ENCODE peak calls at places on chromosomes 4 and X, in eight cellular contexts. A is Kasumi-1; L is upper lobe of right lung; G is activated CD4-positive, alpha-beta T cell treated with anti-CD3 and anti-CD28 coated beads, Interleukin-2, amount 50 U/mL, for 1 hour; J is skeletal muscle cell; U is MCF 10A; K is HepG2; O is astrocyte. M is an unnamed sample.
A peak's percentile ranks its signal among the peaks of the same experiment; 100 is the strongest.

GRCh38 chrX:98067611-98068010 is 1183.9 kb downstream of the RPA4 start:
- DNase-seq in A (no peak), L (no peak), G (no peak), J (no peak), U (peak; percentile 24), K (no peak), O (peak; percentile 33), M (no peak)

GRCh38 chr4:65968873-65969272 is 298.6 kb upstream of the EPHA5 start:
- DNase-seq in A (no peak), L (no peak), G (no peak), J (no peak), U (no peak), K (peak; percentile 10), O (peak; percentile 71), M (no peak)

GRCh38 chr4:20626326-20626725 is 73.9 kb upstream of the PACRGL start:
- DNase-seq in A (no peak), L (no peak), G (no peak), J (no peak), U (no peak), K (no peak), O (no peak), M (no peak)

GRCh38 chr4:33411182-33411581 is 2691.0 kb downstream of the PCDH7 start:
- DNase-seq in A (peak; percentile 85), L (no peak), G (no peak), J (peak; percentile 14), U (no peak), K (no peak), O (peak; percentile 29), M (peak; percentile 81)

GRCh38 chr4:119041951-119042560 is 93.6 kb upstream of the MYOZ2 start:
- DNase-seq in A (peak; percentile 82), L (no peak), G (peak; percentile 37), J (no peak), U (peak; percentile 86), K (peak; percentile 66), O (peak; percentile 49), M (peak; percentile 79)

GRCh38 chrX:49701323-49701722 is 5.5 kb upstream of the PAGE1 start:
- DNase-seq in A (no peak), L (no peak), G (no peak), J (no peak), U (no peak), K (no peak), O (no peak), M (no peak)

GRCh38 chr4:42750831-42751230 is 93.9 kb upstream of the ATP8A1 start:
- DNase-seq in A (no peak), L (no peak), G (no peak), J (no peak), U (no peak), K (no peak), O (no peak), M (no peak)

GRCh38 chr4:42612898-42613297 is 44.0 kb downstream of the ATP8A1 start:
- DNase-seq in A (no peak), L (no peak), G (no peak), J (no peak), U (no peak), K (no peak), O (no peak), M (no peak)

GRCh38 chr4:186069734-186070133 is 778 bp downstream of the TLR3 start:
- DNase-seq in A (no peak), L (no peak), G (no peak), J (no peak), U (peak; percentile 30), K (no peak), O (no peak), M (no peak)